ENCODE peak calls at places on chromosome 6, in eight cellular contexts. I is upper lobe of right lung; P is MM.1S; Q is mesendoderm; D is GM23248; S is uterus; Y is CD8-positive, alpha-beta T cell; W is H1. R is an unnamed sample.

GRCh38 chr6:90217621-90218496 is 78.8 kb downstream of the BACH2 start:
- DNase-seq in I (peak), P (no peak), Q (no peak), D (no peak), S (no peak), Y (peak), W (peak), R (no peak)

GRCh38 chr6:106102034-106102433 is 15.9 kb downstream of the PRDM1 start:
- DNase-seq in I (no peak), P (peak), Q (no peak), D (no peak), S (no peak), Y (no peak), W (no peak), R (no peak)

GRCh38 chr6:33837971-33838665 is 34.3 kb upstream of the MLN start:
- DNase-seq in I (no peak), P (no peak), Q (peak), D (peak), S (peak), Y (no peak), W (no peak), R (no peak)

GRCh38 chr6:13924146-13924948 is 405 bp upstream of the RNF182 start:
- DNase-seq in I (peak), P (peak), Q (peak), D (peak), S (peak), Y (no peak), W (no peak), R (peak)

GRCh38 chr6:89792881-89793280 is 26.7 kb downstream of the MDN1 start:
- DNase-seq in I (no peak), P (peak), Q (peak), D (peak), S (no peak), Y (no peak), W (no peak), R (no peak)

GRCh38 chr6:48144024-48144423 is 33.0 kb upstream of the PTCHD4 start:
- DNase-seq in I (no peak), P (no peak), Q (peak), D (no peak), S (no peak), Y (no peak), W (no peak), R (no peak)

GRCh38 chr6:42367353-42368011 is 84.2 kb downstream of the TRERF1 start:
- DNase-seq in I (peak), P (peak), Q (no peak), D (no peak), S (no peak), Y (peak), W (no peak), R (no peak)

GRCh38 chr6:8192067-8192466 is 89.7 kb upstream of the EEF1E1 start:
- DNase-seq in I (no peak), P (no peak), Q (peak), D (no peak), S (no peak), Y (no peak), W (no peak), R (no peak)

GRCh38 chr6:22467645-22468044 is 101.7 kb upstream of the HDGFL1 start:
- DNase-seq in I (no peak), P (no peak), Q (no peak), D (no peak), S (no peak), Y (no peak), W (no peak), R (no peak)

GRCh38 chr6:105786890-105787655 is 299.1 kb upstream of the PRDM1 start:
- DNase-seq in I (no peak), P (peak), Q (no peak), D (no peak), S (no peak), Y (no peak), W (no peak), R (no peak)

GRCh38 chr6:156699017-156699421 is 78.2 kb upstream of the ARID1B start:
- DNase-seq in I (no peak), P (no peak), Q (no peak), D (peak), S (no peak), Y (no peak), W (no peak), R (no peak)

GRCh38 chr6:139942333-139942732 is 567.9 kb upstream of the CITED2 start:
- DNase-seq in I (no peak), P (no peak), Q (no peak), D (no peak), S (no peak), Y (no peak), W (no peak), R (no peak)
- H3K27ac ChIP-seq in I (peak), P (no peak), Q (no peak), D (no peak), S (peak), Y (no peak), W (no peak), R (no peak)

GRCh38 chr6:168223150-168223549 is 96.4 kb downstream of the DACT2 start:
- DNase-seq in I (no peak), P (no peak), Q (no peak), D (no peak), S (no peak), Y (no peak), W (no peak), R (no peak)

GRCh38 chr6:168219804-168220203 is 99.8 kb downstream of the DACT2 start:
- DNase-seq in I (no peak), P (no peak), Q (no peak), D (no peak), S (no peak), Y (no peak), W (no peak), R (no peak)

GRCh38 chr6:168221000-168221399 is 98.6 kb downstream of the DACT2 start:
- DNase-seq in I (no peak), P (peak), Q (no peak), D (no peak), S (no peak), Y (no peak), W (no peak), R (no peak)

GRCh38 chr6:168222261-168222660 is 97.3 kb downstream of the DACT2 start:
- DNase-seq in I (no peak), P (no peak), Q (no peak), D (no peak), S (no peak), Y (no peak), W (no peak), R (no peak)

DNA sequence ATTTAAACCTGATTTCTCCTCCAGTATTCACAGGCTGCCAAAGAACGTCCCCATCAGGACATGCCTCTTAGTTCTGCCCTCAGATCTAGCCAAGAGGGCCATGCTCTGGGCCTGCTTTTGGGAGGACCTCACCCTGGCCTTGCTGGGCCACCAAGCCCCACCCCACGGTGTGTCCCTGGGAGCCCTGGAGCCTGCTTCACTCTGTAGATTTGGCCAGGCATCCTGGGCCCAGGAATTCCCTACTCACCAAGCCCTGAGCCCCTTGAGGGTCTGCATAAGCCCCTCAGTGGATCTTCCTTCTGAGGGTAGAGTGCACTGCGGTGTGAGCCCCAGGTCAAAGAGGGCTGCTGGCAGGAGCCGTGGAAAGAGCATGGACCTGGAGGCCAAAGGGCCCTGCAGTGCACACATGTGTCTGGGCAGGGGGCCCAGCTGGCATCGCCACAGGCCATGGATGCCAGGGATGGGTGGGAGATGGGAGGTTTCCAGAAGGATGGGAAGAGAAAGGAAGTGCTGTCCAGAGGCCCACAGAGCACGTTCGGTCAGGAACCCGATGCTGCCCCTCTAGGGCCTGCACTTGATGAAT is 98.0 kb downstream of the DACT2 start:
- DNase-seq in I (no peak), P (no peak), Q (no peak), D (no peak), S (no peak), Y (no peak), W (no peak), R (no peak)
- H3K27ac ChIP-seq in I (no peak), P (no peak), Q (no peak), D (no peak), S (no peak), Y (no peak), W (no peak), R (no peak)

DNA sequence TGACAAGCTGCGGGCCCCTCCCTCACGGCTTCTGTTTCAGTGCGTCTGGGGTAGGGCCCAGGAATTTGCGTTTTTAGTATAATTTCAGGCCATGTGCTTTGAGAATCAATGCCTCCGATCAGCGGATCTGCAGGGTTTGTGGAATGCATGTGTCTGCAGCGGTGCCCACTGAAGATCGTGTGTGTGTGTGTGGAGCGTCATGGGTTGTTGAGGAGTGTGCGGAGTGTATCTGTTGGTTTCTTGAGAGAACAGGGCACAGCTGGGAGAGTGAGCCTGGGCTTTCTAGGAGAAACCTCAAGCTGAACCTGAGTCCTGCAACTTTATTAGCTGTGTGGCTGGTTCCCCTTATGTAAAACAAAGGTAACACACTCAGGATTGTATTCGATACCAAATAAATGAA is 29.0 kb downstream of the PDE10A start:
- DNase-seq in I (no peak), P (no peak), Q (no peak), D (no peak), S (no peak), Y (no peak), W (no peak), R (no peak)
- H3K27ac ChIP-seq in I (no peak), P (no peak), Q (no peak), D (no peak), S (no peak), Y (no peak), W (no peak), R (no peak)

DNA sequence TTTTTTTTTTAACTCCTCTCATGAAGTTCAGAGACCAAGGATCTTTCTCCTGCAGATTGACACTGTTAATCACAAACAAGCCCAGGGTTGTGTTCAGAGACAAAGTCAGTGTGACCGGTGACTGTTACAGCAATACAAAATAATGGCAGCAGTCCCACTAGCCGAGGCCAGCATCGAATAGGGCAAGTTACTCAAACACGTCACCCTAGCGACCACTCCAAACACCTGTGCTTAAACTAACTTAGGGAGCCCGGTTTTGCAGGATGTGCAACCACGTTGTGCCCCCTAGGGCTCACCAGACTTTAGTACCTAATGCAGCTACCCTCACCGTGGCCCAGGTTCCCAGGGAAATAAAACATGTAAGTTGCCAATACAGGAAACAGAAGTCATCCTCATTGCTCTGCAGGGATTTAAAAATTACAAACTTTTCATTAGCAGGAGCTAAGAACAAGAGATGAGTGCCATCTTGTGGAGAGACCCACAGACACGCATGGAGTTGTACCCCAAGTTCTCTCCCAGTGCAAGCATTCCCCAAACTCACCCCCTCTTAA is 38.1 kb downstream of the FAM50B start:
- DNase-seq in I (no peak), P (no peak), Q (peak), D (peak), S (no peak), Y (no peak), W (no peak), R (no peak)
- H3K27ac ChIP-seq in I (no peak), P (no peak), Q (no peak), D (no peak), S (no peak), Y (no peak), W (no peak), R (no peak)

DNA sequence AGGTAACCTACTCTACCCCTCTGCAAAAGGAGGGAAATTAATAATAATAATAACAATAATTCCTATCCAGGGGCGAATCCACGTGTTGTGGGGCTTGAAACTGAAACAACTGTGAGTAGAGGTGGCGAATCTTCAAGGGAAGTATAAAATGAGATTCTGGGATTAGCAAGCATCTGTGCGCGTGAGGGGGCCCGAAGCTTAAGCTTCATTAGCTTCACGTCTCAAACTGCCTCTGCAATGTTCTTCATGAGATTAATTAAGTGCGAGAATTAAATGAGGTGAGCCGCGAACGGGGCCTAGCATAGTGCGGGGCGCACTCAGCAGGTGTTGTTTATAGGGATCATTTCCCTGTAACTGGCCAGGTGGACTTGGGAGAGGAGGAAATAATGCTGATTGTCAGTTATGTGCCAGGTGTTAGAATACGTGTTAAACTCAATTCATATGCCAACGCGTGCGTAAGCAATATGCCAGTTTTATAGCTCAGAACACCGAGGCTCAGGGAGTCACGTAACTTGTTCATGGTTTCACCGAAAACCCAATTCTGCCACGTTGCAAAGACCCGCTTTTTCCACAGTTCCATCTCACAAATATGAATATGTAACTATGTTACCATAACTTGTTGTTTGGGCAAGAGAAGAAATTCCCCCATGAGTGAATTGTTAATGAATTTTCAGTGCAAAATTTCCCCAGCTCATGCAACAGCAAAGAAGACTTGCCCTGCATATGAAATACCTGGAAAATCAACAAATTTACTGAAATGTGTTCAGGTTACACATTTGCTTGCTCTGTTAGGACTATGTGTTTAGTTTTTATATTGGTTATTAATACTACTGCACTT is 30.3 kb downstream of the SF3B5 start:
- DNase-seq in I (no peak), P (no peak), Q (no peak), D (peak), S (no peak), Y (peak), W (no peak), R (no peak)
- H3K27ac ChIP-seq in I (peak), P (no peak), Q (no peak), D (no peak), S (no peak), Y (peak), W (no peak), R (no peak)

DNA sequence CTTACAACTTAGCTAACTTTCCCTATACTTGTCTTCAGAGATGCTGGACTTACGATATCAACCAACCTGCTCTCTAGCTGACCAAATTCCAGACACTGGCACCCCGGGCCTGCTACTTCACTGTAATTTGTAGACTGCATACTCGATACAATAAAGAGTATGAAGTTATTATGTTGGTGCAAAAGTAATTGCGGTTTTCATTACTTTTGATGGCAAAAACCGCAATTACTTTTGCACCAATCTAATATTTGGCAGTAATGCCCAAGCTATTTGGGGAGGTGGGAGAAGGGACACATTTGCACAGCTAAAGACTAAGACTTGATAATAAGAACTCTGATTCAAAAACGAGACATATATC is 34.9 kb upstream of the ARHGAP18 start:
- DNase-seq in I (no peak), P (no peak), Q (no peak), D (no peak), S (no peak), Y (no peak), W (no peak), R (no peak)
- H3K27ac ChIP-seq in I (no peak), P (no peak), Q (no peak), D (no peak), S (no peak), Y (no peak), W (no peak), R (peak)

DNA sequence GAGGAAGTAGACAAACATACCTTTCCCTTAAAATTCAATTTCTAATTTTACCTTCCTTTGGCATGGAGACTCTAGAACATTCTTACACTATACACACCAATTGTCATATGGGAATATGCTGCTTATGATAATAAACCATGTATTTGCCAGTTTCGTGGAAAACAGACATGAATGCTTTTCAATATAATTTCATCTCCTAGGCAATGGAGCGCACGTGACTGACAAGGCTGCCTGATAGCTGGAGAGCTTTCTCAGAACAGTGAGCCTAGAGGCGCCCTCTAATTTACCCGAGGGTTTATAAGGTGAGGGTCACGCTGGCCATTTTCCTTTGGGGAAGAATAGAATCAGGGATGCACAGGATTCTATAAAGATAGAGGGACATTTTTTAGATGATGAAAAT is 56.5 kb downstream of the PRR18 start:
- DNase-seq in I (no peak), P (no peak), Q (no peak), D (no peak), S (no peak), Y (no peak), W (no peak), R (no peak)
- H3K27ac ChIP-seq in I (no peak), P (no peak), Q (no peak), D (no peak), S (no peak), Y (no peak), W (no peak), R (no peak)

GRCh38 chr6:111119550-111120329 is 32.4 kb downstream of the SLC16A10 start:
- DNase-seq in I (no peak), P (no peak), Q (no peak), D (no peak), S (no peak), Y (no peak), W (no peak), R (no peak)

GRCh38 chr6:111113731-111114438 is 26.6 kb downstream of the SLC16A10 start:
- DNase-seq in I (no peak), P (peak), Q (no peak), D (peak), S (no peak), Y (peak), W (no peak), R (peak)

GRCh38 chr6:111118816-111119215 is 31.5 kb downstream of the SLC16A10 start:
- DNase-seq in I (no peak), P (no peak), Q (no peak), D (no peak), S (no peak), Y (no peak), W (no peak), R (no peak)

GRCh38 chr6:111114484-111114883 is 27.2 kb downstream of the SLC16A10 start:
- DNase-seq in I (no peak), P (no peak), Q (no peak), D (no peak), S (no peak), Y (no peak), W (no peak), R (no peak)
- H3K27ac ChIP-seq in I (no peak), P (no peak), Q (no peak), D (no peak), S (no peak), Y (peak), W (no peak), R (peak)

DNA sequence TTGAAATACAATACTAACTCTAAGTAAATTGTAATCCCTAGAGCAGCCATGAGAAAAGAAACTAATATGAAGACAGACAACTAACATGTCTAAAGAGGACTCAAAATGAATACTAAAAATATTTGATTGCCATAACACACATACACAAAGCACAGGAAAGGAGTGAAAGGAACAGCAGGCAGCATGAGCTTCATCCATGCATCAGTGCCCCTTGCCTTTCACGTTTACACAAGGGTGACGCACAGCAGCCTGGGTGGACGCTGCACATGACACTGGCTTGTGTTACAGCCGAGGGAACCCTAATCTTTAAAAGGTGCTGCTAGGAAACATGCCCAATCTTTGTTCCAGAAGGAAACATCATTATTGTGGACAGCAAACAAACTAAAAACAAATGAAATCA is 123.5 kb downstream of the MAN1A1 start:
- DNase-seq in I (no peak), P (no peak), Q (no peak), D (no peak), S (no peak), Y (no peak), W (no peak), R (no peak)
- H3K27ac ChIP-seq in I (no peak), P (no peak), Q (no peak), D (no peak), S (no peak), Y (no peak), W (no peak), R (no peak)

GRCh38 chr6:29762051-29762450 is 38.8 kb downstream of the HLA-F start:
- DNase-seq in I (no peak), P (no peak), Q (no peak), D (peak), S (no peak), Y (no peak), W (no peak), R (no peak)

GRCh38 chr6:29764422-29765196 is 41.4 kb downstream of the HLA-F start:
- DNase-seq in I (no peak), P (no peak), Q (no peak), D (peak), S (no peak), Y (no peak), W (no peak), R (no peak)

GRCh38 chr6:29760328-29760727 is 37.1 kb downstream of the HLA-F start:
- DNase-seq in I (no peak), P (no peak), Q (peak), D (no peak), S (no peak), Y (no peak), W (no peak), R (no peak)

GRCh38 chr6:29762781-29763214 is 39.6 kb downstream of the HLA-F start:
- DNase-seq in I (no peak), P (no peak), Q (no peak), D (peak), S (no peak), Y (no peak), W (no peak), R (no peak)

GRCh38 chr6:29763491-29764289 is 40.5 kb downstream of the HLA-F start:
- DNase-seq in I (no peak), P (no peak), Q (no peak), D (peak), S (no peak), Y (no peak), W (no peak), R (no peak)
- H3K27ac ChIP-seq in I (no peak), P (no peak), Q (no peak), D (peak), S (no peak), Y (no peak), W (no peak), R (no peak)